ENCODE peak calls at places on chromosomes 13 and 19, in four cellular contexts. X is IMR-90, C is GM12878, T is SK-N-SH. W is an unnamed sample.

GRCh38 chr13:49651775-49652690 is 23.7 kb downstream of the ARL11 start:
- DNase-seq in X (no peak), C (no peak), T (no peak), W (no peak)

GRCh38 chr13:98110749-98111148 is 32.1 kb upstream of the FARP1 start:
- DNase-seq in T (no peak), C (no peak), X (no peak), W (no peak)

GRCh38 chr13:40982772-40983171 is 36.3 kb downstream of the ELF1 start:
- DNase-seq in C (peak), X (peak), T (peak), W (no peak)

GRCh38 chr13:44379885-44380284 is 6.3 kb downstream of the SERP2 start:
- DNase-seq in T (no peak), C (no peak), X (no peak), W (no peak)

GRCh38 chr19:4206818-4207484 is 22.4 kb upstream of the EBI3 start:
- DNase-seq in C (no peak), X (peak), T (no peak), W (no peak)

GRCh38 chr13:31851201-31851600 is 111.9 kb downstream of the RXFP2 start:
- DNase-seq in C (no peak), T (no peak), X (no peak), W (no peak)

GRCh38 chr13:43730642-43731041 is 56.1 kb downstream of the ENOX1 start:
- DNase-seq in T (no peak), X (peak), C (no peak), W (no peak)

GRCh38 chr13:73704587-73704986 is 429.6 kb downstream of the KLF12 start:
- DNase-seq in T (no peak), C (no peak), X (no peak), W (no peak)

GRCh38 chr13:95641961-95642621 is 2.4 kb downstream of the DZIP1 start:
- DNase-seq in C (no peak), X (peak), T (peak), W (no peak)

GRCh38 chr13:59829690-59830089 is 334.0 kb downstream of the DIAPH3 start:
- DNase-seq in X (peak), C (no peak), T (no peak), W (no peak)

GRCh38 chr19:58181902-58182576 is 822 bp upstream of the ZNF274 start:
- DNase-seq in C (no peak), X (no peak), T (no peak), W (peak)

GRCh38 chr13:89688908-89689307 is 1658.6 kb upstream of the MIR17HG start:
- DNase-seq in T (no peak), X (no peak), C (no peak), W (no peak)

GRCh38 chr19:38509027-38509426 is 75.5 kb downstream of the RYR1 start:
- DNase-seq in X (no peak), C (no peak), T (no peak), W (no peak)

GRCh38 chr13:40664100-40665060 is 2.1 kb downstream of the FOXO1 start:
- DNase-seq in T (peak), X (no peak), C (no peak), W (peak)

GRCh38 chr13:93226065-93226622 is 463 bp upstream of the GPC6 start:
- DNase-seq in T (peak), X (no peak), C (no peak), W (no peak)

GRCh38 chr13:90321281-90321931 is 1026.1 kb upstream of the MIR17HG start:
- DNase-seq in C (no peak), X (no peak), T (no peak), W (peak)

GRCh38 chr19:46426506-46427162 is 2.1 kb downstream of the PNMA8C start:
- DNase-seq in X (peak), C (no peak), T (peak), W (peak)

GRCh38 chr19:34480971-34481821 is at the start of gene WTIP:
- DNase-seq in T (peak), C (no peak), X (peak), W (no peak)

GRCh38 chr19:6476155-6476895 is 5.3 kb downstream of the DENND1C start:
- DNase-seq in X (peak), C (no peak), T (peak), W (peak)

GRCh38 chr13:77359171-77359570 is 32.3 kb upstream of the MYCBP2 start:
- DNase-seq in X (peak), C (no peak), T (no peak), W (no peak)

GRCh38 chr13:103839460-103839859 is 773.2 kb upstream of the SLC10A2 start:
- DNase-seq in C (no peak), T (peak), X (no peak), W (no peak)

GRCh38 chr19:48661746-48662145 is 11.1 kb downstream of the NTN5 start:
- DNase-seq in X (no peak), C (no peak), T (no peak), W (no peak)

GRCh38 chr13:108769213-108770070 is 140.0 kb downstream of the MYO16 start:
- DNase-seq in X (no peak), C (no peak), T (no peak), W (peak)

GRCh38 chr13:95352486-95352885 is 51.2 kb upstream of the ABCC4 start:
- DNase-seq in C (no peak), T (no peak), X (no peak), W (no peak)

GRCh38 chr19:41548954-41549688 is 26.8 kb upstream of the CEACAM21 start:
- DNase-seq in T (no peak), X (no peak), C (no peak), W (no peak)

GRCh38 chr19:46909356-46909755 is 48.6 kb downstream of the ARHGAP35 start:
- DNase-seq in C (no peak), X (no peak), T (no peak), W (no peak)

GRCh38 chr13:79475569-79475968 is 5.4 kb upstream of the NDFIP2 start:
- DNase-seq in C (no peak), T (no peak), X (no peak), W (no peak)

GRCh38 chr13:63279136-63279535 is 1863.5 kb upstream of the PCDH20 start:
- DNase-seq in T (no peak), X (no peak), C (no peak), W (no peak)

GRCh38 chr19:3360494-3361383 is 5.6 kb upstream of the NFIC start:
- DNase-seq in X (no peak), C (no peak), T (peak), W (peak)

GRCh38 chr19:41427647-41428480 is 690 bp upstream of the B3GNT8 start:
- DNase-seq in C (no peak), T (peak), X (no peak), W (peak)

GRCh38 chr19:49710372-49710951 is 19.5 kb downstream of the CPT1C start:
- DNase-seq in X (peak), T (no peak), C (no peak), W (peak)

GRCh38 chr19:28456708-28457320 is 756.1 kb downstream of the UQCRFS1 start:
- DNase-seq in T (no peak), C (no peak), X (no peak), W (no peak)

GRCh38 chr19:48739835-48740704 is at the start of gene RASIP1:
- DNase-seq in C (no peak), X (no peak), T (no peak), W (no peak)

GRCh38 chr13:52969373-52969772 is 59.2 kb upstream of the OLFM4 start:
- DNase-seq in C (no peak), X (no peak), T (no peak), W (no peak)

DNA sequence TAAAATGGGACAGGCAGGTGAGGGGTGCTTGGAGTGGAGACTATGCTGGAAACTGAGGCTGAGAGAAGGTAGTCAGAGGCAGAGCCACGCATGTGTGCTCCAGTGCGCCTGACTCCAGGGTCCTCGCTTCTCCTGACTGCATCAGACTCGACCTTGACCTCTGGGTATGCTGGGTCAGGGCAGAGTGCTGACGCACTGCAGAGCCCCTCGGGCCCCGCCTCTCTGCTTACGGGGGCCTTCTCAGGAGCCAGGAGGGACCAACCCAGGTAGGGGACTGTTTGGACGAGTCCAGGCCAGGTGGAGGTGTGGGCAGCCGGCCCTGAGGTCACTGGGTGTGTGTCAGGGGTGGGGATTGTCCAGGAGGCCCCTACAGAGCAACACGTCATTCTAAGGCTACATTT is 22.9 kb upstream of the SLC7A10 start:
- DNase-seq in X (no peak), T (no peak), C (no peak), W (no peak)
- H3K9ac ChIP-seq in X (no peak), T (no peak), C (no peak), W (no peak)

DNA sequence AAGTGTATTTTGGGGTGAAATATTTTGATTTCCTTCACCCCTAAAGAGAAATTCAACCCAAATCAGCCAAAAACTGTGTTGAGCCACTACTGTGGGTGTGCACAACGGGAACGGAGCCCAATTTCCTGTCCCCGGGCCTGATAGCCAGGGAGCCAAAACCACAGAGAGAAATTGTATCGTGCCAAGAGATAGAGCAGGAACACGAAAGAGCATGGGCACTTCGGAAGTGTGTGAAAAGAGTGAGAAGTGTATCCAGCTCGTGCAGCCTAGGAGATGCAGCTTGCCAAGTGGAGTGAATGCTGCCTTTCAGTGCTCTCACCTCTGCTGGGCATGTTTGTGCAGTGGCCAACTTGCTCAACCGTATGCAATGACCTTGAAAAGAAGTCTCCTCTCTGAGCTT is 19.4 kb upstream of the PLEKHF1 start:
- DNase-seq in C (no peak), X (peak), T (no peak), W (no peak)
- TF ChIP-seq RFX5 in C (no peak), X (no peak), T (no peak), W (no peak)

GRCh38 chr13:113636266-113636963 is 21.6 kb downstream of the ATP4B start:
- DNase-seq in C (no peak), T (no peak), X (no peak), W (no peak)
- H3K9ac ChIP-seq in C (no peak), T (no peak), X (no peak), W (no peak)

DNA sequence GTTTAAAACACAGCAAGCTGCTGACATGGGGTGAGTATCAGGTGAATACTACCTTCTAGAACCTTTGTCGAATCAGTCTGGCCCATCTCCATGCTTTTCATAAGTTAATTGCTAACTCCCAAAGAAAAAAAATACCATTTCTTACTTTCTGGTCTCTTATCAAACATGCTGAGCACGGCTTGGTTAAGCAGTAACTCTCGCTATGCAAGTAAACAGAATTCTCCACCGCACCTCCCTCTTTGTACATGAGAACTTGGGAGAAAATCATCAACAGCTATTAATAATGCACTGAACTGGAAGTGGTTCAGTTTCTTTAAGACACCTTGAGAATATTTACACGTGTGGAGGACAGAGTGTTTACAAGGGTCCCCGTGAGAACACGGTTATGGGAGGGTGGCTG is 88.6 kb downstream of the FGF9 start:
- DNase-seq in X (no peak), C (no peak), T (no peak), W (no peak)
- TF ChIP-seq RFX5 in X (no peak), C (no peak), T (no peak), W (no peak)

GRCh38 chr19:13978721-13979191 is 26.4 kb downstream of the DCAF15 start:
- DNase-seq in T (no peak), C (no peak), X (no peak), W (no peak)

GRCh38 chr19:13980340-13980739 is 25.8 kb downstream of the RFX1 start:
- DNase-seq in C (no peak), T (peak), X (no peak), W (no peak)

GRCh38 chr19:13979224-13979623 is 26.9 kb downstream of the RFX1 start:
- DNase-seq in T (no peak), X (no peak), C (no peak), W (no peak)

GRCh38 chr19:13981021-13981420 is 25.1 kb downstream of the RFX1 start:
- DNase-seq in T (peak), X (no peak), C (no peak), W (no peak)

DNA sequence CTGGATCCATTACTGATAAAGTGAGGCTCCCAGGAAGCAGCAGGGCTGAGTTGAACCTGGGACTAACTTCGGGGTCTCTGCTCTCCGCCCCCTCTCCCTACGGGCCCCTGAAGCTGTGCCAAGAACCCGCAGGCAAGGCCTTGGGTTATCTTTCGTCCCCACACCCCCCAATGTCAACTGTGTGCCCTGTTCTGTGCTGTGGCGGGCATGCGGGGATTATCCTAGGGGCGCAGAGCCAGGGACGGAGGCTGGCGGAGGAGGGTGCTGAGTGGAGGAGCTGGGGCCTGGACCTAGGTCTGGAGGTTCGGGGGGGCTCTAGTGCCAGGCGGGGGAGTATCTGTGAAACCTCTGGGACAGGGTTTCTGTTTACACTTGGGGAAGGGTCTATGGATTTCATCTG is 26.4 kb downstream of the RFX1 start:
- DNase-seq in T (peak), X (no peak), C (no peak), W (no peak)
- H3K9ac ChIP-seq in T (no peak), X (no peak), C (no peak), W (no peak)

DNA sequence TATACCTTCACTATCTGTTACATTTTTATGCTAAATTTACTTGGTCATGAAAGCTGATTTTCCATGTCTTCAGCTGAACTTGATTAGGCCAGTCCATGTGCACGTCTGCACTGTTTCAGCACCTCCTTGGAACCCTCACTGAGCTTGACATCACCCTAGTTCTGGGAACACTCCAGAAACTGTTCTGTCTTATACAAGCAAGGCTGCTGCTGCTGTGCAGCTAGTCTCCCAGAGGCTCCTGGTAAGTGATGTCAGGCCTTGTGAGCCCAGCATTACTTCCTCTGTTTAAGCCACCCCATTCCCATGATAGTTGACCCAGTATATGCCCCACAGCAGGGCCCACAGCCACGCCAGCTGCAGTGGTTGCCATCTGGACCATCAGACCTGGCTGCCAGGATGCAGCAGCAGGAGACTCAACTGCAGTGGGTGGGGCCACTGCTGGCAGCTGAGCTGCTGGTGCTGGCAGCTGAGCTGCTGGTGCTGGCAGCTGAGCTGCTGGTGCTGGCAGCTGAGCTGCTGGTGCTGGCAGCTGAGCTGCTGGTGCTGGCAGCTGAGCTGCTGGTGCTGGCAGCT is 90.5 kb upstream of the AKAP11 start:
- DNase-seq in T (peak), C (no peak), X (no peak), W (no peak)
- TF ChIP-seq RFX5 in T (no peak), C (no peak), X (no peak), W (no peak)

DNA sequence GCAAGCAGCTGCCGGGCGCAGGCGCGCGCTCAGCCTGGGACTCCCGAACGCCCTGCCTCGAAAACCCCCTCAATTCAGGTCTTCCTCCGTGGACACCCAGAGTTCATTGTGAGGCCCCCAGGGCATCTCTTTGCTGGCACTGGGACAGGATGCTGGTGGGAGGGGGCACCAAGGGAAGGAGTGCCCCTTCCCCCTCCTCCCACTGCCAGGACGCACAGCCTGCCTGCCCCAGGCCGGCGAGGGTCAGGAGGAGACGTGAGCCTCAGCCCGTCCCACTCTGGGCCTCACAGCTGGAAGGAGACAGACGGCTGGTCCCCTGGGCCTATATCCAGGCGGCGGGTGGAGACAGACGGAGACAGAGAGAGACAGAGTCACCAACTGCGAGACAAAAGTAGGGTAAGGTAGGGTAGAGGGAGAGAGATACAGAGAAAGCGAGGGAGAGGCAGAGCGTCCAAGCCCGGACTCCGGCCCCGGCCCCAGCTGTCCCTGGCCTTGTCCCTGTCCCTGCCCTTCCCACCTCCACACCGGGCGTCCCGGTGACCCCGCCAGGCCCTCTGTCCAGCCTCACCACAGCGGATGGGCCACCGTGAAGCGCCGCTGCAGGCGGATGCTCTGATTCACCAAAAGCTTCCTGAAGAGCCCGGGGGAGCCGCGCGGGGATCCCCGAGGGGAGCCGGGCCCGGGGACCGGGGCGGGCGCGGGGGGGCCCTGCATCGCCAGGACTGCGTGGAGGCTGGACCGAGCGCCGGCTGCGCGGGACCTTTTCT is at the start of gene PDE4C:
- DNase-seq in C (no peak), T (peak), X (no peak), W (no peak)
- H3K9ac ChIP-seq in C (no peak), T (no peak), X (no peak), W (peak)

DNA sequence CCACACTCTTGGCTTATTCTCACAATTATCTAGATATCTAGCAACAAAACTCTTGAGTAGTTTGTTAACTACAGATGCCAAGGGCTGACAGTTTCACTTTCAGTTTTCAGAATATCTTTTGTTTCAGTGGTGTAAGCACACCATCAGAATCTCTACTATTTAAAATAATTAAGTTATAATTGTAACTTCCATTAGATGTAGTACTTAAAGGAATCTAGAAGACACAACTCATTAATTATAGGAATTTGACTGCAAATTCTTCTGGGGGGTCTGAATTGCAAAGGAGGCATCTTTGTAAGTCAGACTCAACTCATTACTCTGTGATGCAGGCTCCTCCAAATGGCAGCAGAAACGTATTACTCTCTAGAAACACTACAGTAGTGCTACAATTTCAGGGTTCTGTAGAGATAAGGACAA is 44.9 kb upstream of the USPL1 start:
- DNase-seq in T (peak), C (peak), X (peak), W (no peak)
- TF ChIP-seq RFX5 in T (no peak), C (no peak), X (no peak), W (no peak)